ENCODE peak calls at places on chromosomes 12 and 14, in four cellular contexts. One of them, this sample, is unnamed. For H3K4me1 and H3K27me3, the result is how much of the 10 kb centered on the place peaks cover.

GRCh38 chr14:49303952-49304516 is 282.1 kb downstream of the RPS29 start:
- DNase-seq in CD8-positive, alpha-beta memory T cell: no peak
- DNase-seq in cardiac muscle cell: peak
- DNase-seq in pancreas: no peak
- DNase-seq in this sample: peak

GRCh38 chr12:110874781-110875180 is 28.0 kb downstream of the CCDC63 start:
- DNase-seq in CD8-positive, alpha-beta memory T cell: no peak
- DNase-seq in cardiac muscle cell: no peak
- DNase-seq in pancreas: no peak
- DNase-seq in this sample: no peak

GRCh38 chr12:110073049-110073831 is 24.9 kb upstream of the C12orf76 start:
- DNase-seq in CD8-positive, alpha-beta memory T cell: no peak
- DNase-seq in cardiac muscle cell: no peak
- DNase-seq in pancreas: no peak
- DNase-seq in this sample: no peak

GRCh38 chr14:30582376-30582775 is 23.4 kb downstream of the G2E3 start:
- DNase-seq in CD8-positive, alpha-beta memory T cell: no peak
- DNase-seq in cardiac muscle cell: no peak
- DNase-seq in pancreas: no peak
- DNase-seq in this sample: no peak

GRCh38 chr14:74867673-74868072 is 8.3 kb downstream of the PROX2 start:
- DNase-seq in CD8-positive, alpha-beta memory T cell: peak
- DNase-seq in cardiac muscle cell: peak
- DNase-seq in pancreas: no peak
- DNase-seq in this sample: no peak

GRCh38 chr12:94779520-94779919 is 129.2 kb upstream of the TMCC3 start:
- DNase-seq in CD8-positive, alpha-beta memory T cell: no peak
- DNase-seq in cardiac muscle cell: peak
- DNase-seq in pancreas: no peak
- DNase-seq in this sample: no peak

GRCh38 chr12:122849352-122850047 is 14.2 kb downstream of the HIP1R start:
- DNase-seq in CD8-positive, alpha-beta memory T cell: no peak
- DNase-seq in cardiac muscle cell: no peak
- DNase-seq in pancreas: peak
- DNase-seq in this sample: no peak

GRCh38 chr14:72024043-72024407 is 91.8 kb downstream of the RGS6 start:
- DNase-seq in CD8-positive, alpha-beta memory T cell: peak
- DNase-seq in cardiac muscle cell: peak
- DNase-seq in pancreas: peak
- DNase-seq in this sample: peak

GRCh38 chr12:10701226-10701681 is 21.9 kb downstream of the YBX3 start:
- DNase-seq in CD8-positive, alpha-beta memory T cell: peak
- DNase-seq in cardiac muscle cell: no peak
- DNase-seq in pancreas: no peak
- DNase-seq in this sample: no peak

GRCh38 chr12:98002887-98003493 is 512.4 kb upstream of the TMPO start:
- DNase-seq in CD8-positive, alpha-beta memory T cell: no peak
- DNase-seq in cardiac muscle cell: peak
- DNase-seq in pancreas: no peak
- DNase-seq in this sample: peak

GRCh38 chr12:12837025-12837872 is 24.1 kb downstream of the DDX47 start:
- DNase-seq in CD8-positive, alpha-beta memory T cell: no peak
- DNase-seq in cardiac muscle cell: peak
- DNase-seq in pancreas: no peak
- DNase-seq in this sample: peak

GRCh38 chr12:64009321-64010068 is 165.0 kb downstream of the SRGAP1 start:
- DNase-seq in CD8-positive, alpha-beta memory T cell: no peak
- DNase-seq in cardiac muscle cell: no peak
- DNase-seq in pancreas: no peak
- DNase-seq in this sample: no peak

GRCh38 chr12:63163542-63163941 is 12.5 kb upstream of the AVPR1A start:
- DNase-seq in CD8-positive, alpha-beta memory T cell: no peak
- DNase-seq in cardiac muscle cell: no peak
- DNase-seq in pancreas: no peak
- DNase-seq in this sample: no peak

GRCh38 chr12:6996040-6996441 is 22.2 kb downstream of the LPCAT3 start:
- DNase-seq in CD8-positive, alpha-beta memory T cell: no peak
- DNase-seq in cardiac muscle cell: peak
- DNase-seq in pancreas: no peak
- DNase-seq in this sample: no peak

GRCh38 chr14:57461777-57462320 is 31.8 kb downstream of the CCDC198 start:
- DNase-seq in CD8-positive, alpha-beta memory T cell: no peak
- DNase-seq in cardiac muscle cell: no peak
- DNase-seq in pancreas: no peak
- DNase-seq in this sample: no peak

GRCh38 chr12:24911284-24911791 is 37.6 kb downstream of the BCAT1 start:
- DNase-seq in CD8-positive, alpha-beta memory T cell: no peak
- DNase-seq in cardiac muscle cell: peak
- DNase-seq in pancreas: no peak
- DNase-seq in this sample: no peak

GRCh38 chr14:72704507-72704906 is 189.4 kb downstream of the DPF3 start:
- DNase-seq in CD8-positive, alpha-beta memory T cell: no peak
- DNase-seq in cardiac muscle cell: no peak
- DNase-seq in pancreas: no peak
- DNase-seq in this sample: no peak

GRCh38 chr12:51922762-51923505 is 15.6 kb downstream of the ACVRL1 start:
- DNase-seq in CD8-positive, alpha-beta memory T cell: no peak
- DNase-seq in cardiac muscle cell: peak
- DNase-seq in pancreas: no peak
- DNase-seq in this sample: no peak

GRCh38 chr12:112153181-112153899 is 28.0 kb downstream of the TRAFD1 start:
- DNase-seq in CD8-positive, alpha-beta memory T cell: no peak
- DNase-seq in cardiac muscle cell: no peak
- DNase-seq in pancreas: no peak
- DNase-seq in this sample: no peak

GRCh38 chr12:1668833-1669543 is 21.9 kb upstream of the ADIPOR2 start:
- DNase-seq in CD8-positive, alpha-beta memory T cell: no peak
- DNase-seq in cardiac muscle cell: peak
- DNase-seq in pancreas: no peak
- DNase-seq in this sample: no peak

GRCh38 chr12:100266163-100266801 is 597 bp downstream of the DEPDC4 start:
- DNase-seq in CD8-positive, alpha-beta memory T cell: no peak
- DNase-seq in cardiac muscle cell: no peak
- DNase-seq in pancreas: no peak
- DNase-seq in this sample: no peak

GRCh38 chr12:101490286-101490920 is 15.3 kb downstream of the SPIC start:
- DNase-seq in CD8-positive, alpha-beta memory T cell: no peak
- DNase-seq in cardiac muscle cell: peak
- DNase-seq in pancreas: no peak
- DNase-seq in this sample: peak

GRCh38 chr12:39902823-39903222 is 203.1 kb downstream of the SLC2A13 start:
- DNase-seq in CD8-positive, alpha-beta memory T cell: no peak
- DNase-seq in cardiac muscle cell: peak
- DNase-seq in pancreas: no peak
- DNase-seq in this sample: no peak

GRCh38 chr12:75959506-75959905 is 72.1 kb downstream of the PHLDA1 start:
- DNase-seq in CD8-positive, alpha-beta memory T cell: no peak
- DNase-seq in cardiac muscle cell: no peak
- DNase-seq in pancreas: no peak
- DNase-seq in this sample: no peak

GRCh38 chr12:113889806-113890581 is 76.1 kb downstream of the RBM19 start:
- DNase-seq in CD8-positive, alpha-beta memory T cell: no peak
- DNase-seq in cardiac muscle cell: no peak
- DNase-seq in pancreas: no peak
- DNase-seq in this sample: no peak

GRCh38 chr14:68373847-68374582 is 418.9 kb downstream of the ZFP36L1 start:
- DNase-seq in CD8-positive, alpha-beta memory T cell: no peak
- DNase-seq in cardiac muscle cell: no peak
- DNase-seq in pancreas: no peak
- DNase-seq in this sample: no peak

GRCh38 chr14:77892381-77892871 is 92.5 kb downstream of the ADCK1 start:
- DNase-seq in CD8-positive, alpha-beta memory T cell: no peak
- DNase-seq in cardiac muscle cell: peak
- DNase-seq in pancreas: no peak
- DNase-seq in this sample: no peak

GRCh38 chr12:13211859-13212664 is 15.5 kb downstream of the EMP1 start:
- DNase-seq in CD8-positive, alpha-beta memory T cell: peak
- DNase-seq in cardiac muscle cell: peak
- DNase-seq in pancreas: peak
- DNase-seq in this sample: peak

GRCh38 chr12:123115409-123116111 is 35.3 kb downstream of the PITPNM2 start:
- DNase-seq in CD8-positive, alpha-beta memory T cell: no peak
- DNase-seq in cardiac muscle cell: peak
- DNase-seq in pancreas: no peak
- DNase-seq in this sample: peak

GRCh38 chr14:21454843-21455550 is 926 bp downstream of the CHD8 start:
- DNase-seq in CD8-positive, alpha-beta memory T cell: no peak
- DNase-seq in cardiac muscle cell: no peak
- DNase-seq in pancreas: no peak
- DNase-seq in this sample: no peak

GRCh38 chr14:21455592-21455911 is 371 bp downstream of the CHD8 start:
- DNase-seq in CD8-positive, alpha-beta memory T cell: no peak
- DNase-seq in cardiac muscle cell: peak
- DNase-seq in pancreas: no peak
- DNase-seq in this sample: no peak

DNA sequence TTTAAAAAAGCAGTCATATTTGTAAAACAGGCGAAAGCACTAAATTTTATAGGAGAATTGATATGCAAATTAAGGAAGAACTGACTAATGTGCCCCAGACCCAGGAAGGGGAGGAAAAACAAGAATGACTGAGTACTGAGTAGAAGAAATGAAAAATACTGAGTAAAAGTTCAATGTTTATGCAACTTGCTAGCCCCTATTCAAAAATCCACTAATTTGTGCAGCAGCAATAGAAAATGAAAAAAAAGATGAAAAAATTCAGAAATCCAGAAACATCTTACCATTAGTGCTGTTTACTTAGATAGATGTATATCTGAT is 6.1 kb downstream of the CHD8 start:
- DNase-seq in CD8-positive, alpha-beta memory T cell: no peak
- DNase-seq in cardiac muscle cell: no peak
- DNase-seq in pancreas: no peak
- DNase-seq in this sample: no peak
- H3K4me1 ChIP-seq in CD8-positive, alpha-beta memory T cell: under half
- H3K4me1 ChIP-seq in cardiac muscle cell: under half
- H3K4me1 ChIP-seq in pancreas: under half
- H3K4me1 ChIP-seq in this sample: under half

DNA sequence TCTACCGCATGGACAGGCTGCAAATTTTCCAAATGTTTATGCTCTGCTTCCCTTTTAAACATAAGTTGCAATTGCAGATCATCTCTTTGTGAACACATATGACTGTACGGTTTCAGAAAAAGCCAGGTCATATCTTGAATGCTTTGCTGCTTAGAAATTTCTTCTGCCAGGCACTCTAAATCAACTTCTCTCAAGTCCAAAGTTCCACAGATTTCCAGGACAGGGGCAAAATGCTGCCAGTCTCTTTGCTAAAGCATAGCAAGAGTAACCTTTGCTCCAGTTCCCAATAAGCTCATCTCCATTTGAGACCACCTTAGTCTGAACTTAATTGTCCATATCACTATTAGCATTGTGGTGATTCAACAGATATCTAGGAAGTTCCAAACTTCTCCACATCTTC is 13.6 kb upstream of the RERGL start:
- DNase-seq in CD8-positive, alpha-beta memory T cell: no peak
- DNase-seq in cardiac muscle cell: no peak
- DNase-seq in pancreas: no peak
- DNase-seq in this sample: no peak
- H3K27me3 ChIP-seq in CD8-positive, alpha-beta memory T cell: under half
- H3K27me3 ChIP-seq in cardiac muscle cell: under half
- H3K27me3 ChIP-seq in pancreas: under half
- H3K27me3 ChIP-seq in this sample: under half

GRCh38 chr12:32502693-32503510 is 103.5 kb downstream of the FGD4 start:
- DNase-seq in CD8-positive, alpha-beta memory T cell: no peak
- DNase-seq in cardiac muscle cell: peak
- DNase-seq in pancreas: no peak
- DNase-seq in this sample: peak
- H3K4me3 ChIP-seq in CD8-positive, alpha-beta memory T cell: no peak
- H3K4me3 ChIP-seq in cardiac muscle cell: peak
- H3K4me3 ChIP-seq in pancreas: no peak
- H3K4me3 ChIP-seq in this sample: peak

GRCh38 chr14:31992051-31992450 is 85.1 kb upstream of the ARHGAP5 start:
- DNase-seq in CD8-positive, alpha-beta memory T cell: no peak
- DNase-seq in cardiac muscle cell: peak
- DNase-seq in pancreas: no peak
- DNase-seq in this sample: no peak
- H3K4me1 ChIP-seq in CD8-positive, alpha-beta memory T cell: under half
- H3K4me1 ChIP-seq in cardiac muscle cell: under half
- H3K4me1 ChIP-seq in pancreas: under half
- H3K4me1 ChIP-seq in this sample: under half

GRCh38 chr12:3972576-3972975 is 99.4 kb upstream of the PARP11 start:
- DNase-seq in CD8-positive, alpha-beta memory T cell: peak
- DNase-seq in cardiac muscle cell: no peak
- DNase-seq in pancreas: no peak
- DNase-seq in this sample: no peak
- H3K27me3 ChIP-seq in CD8-positive, alpha-beta memory T cell: under half
- H3K27me3 ChIP-seq in cardiac muscle cell: under half
- H3K27me3 ChIP-seq in pancreas: under half
- H3K27me3 ChIP-seq in this sample: under half

GRCh38 chr14:33938131-33938949 is 12.5 kb downstream of the EGLN3 start:
- DNase-seq in CD8-positive, alpha-beta memory T cell: no peak
- DNase-seq in cardiac muscle cell: peak
- DNase-seq in pancreas: peak
- DNase-seq in this sample: peak
- H3K4me3 ChIP-seq in CD8-positive, alpha-beta memory T cell: no peak
- H3K4me3 ChIP-seq in cardiac muscle cell: no peak
- H3K4me3 ChIP-seq in pancreas: no peak
- H3K4me3 ChIP-seq in this sample: peak